ENCODE peak calls at places on chromosomes 4 and X, in seven cellular contexts. One of them, this sample, is unnamed.

GRCh38 chr4:151555151-151555945 is 146.4 kb downstream of the FHIP1A start:
- DNase-seq in HepG2: no peak
- DNase-seq in tibial nerve: no peak
- DNase-seq in AG04450: no peak
- DNase-seq in brain microvascular endothelial cell: no peak
- DNase-seq in cardiac muscle cell: no peak
- DNase-seq in thoracic aorta: no peak
- DNase-seq in this sample: no peak

GRCh38 chr4:151541438-151542071 is 132.6 kb downstream of the FHIP1A start:
- DNase-seq in tibial nerve: no peak
- DNase-seq in cardiac muscle cell: peak; percentile 65
- DNase-seq in thoracic aorta: no peak
- DNase-seq in HepG2: no peak
- DNase-seq in brain microvascular endothelial cell: peak; percentile 41
- DNase-seq in AG04450: no peak
- DNase-seq in this sample: no peak

GRCh38 chrX:97074400-97074799 is 190.7 kb downstream of the RPA4 start:
- DNase-seq in cardiac muscle cell: no peak
- DNase-seq in thoracic aorta: no peak
- DNase-seq in brain microvascular endothelial cell: no peak
- DNase-seq in HepG2: no peak
- DNase-seq in AG04450: no peak
- DNase-seq in tibial nerve: no peak
- DNase-seq in this sample: no peak

GRCh38 chr4:94711635-94712034 is 46.1 kb upstream of the BMPR1B start:
- DNase-seq in thoracic aorta: no peak
- DNase-seq in AG04450: no peak
- DNase-seq in tibial nerve: no peak
- DNase-seq in HepG2: no peak
- DNase-seq in brain microvascular endothelial cell: no peak
- DNase-seq in cardiac muscle cell: no peak
- DNase-seq in this sample: no peak

GRCh38 chrX:110021180-110022022 is 18.5 kb downstream of the TMEM164 start:
- DNase-seq in cardiac muscle cell: peak; percentile 55
- DNase-seq in tibial nerve: no peak
- DNase-seq in HepG2: no peak
- DNase-seq in brain microvascular endothelial cell: peak; percentile 12
- DNase-seq in thoracic aorta: no peak
- DNase-seq in AG04450: peak; percentile 37
- DNase-seq in this sample: no peak

GRCh38 chr4:95637047-95637600 is 88.4 kb upstream of the UNC5C start:
- DNase-seq in thoracic aorta: no peak
- DNase-seq in tibial nerve: no peak
- DNase-seq in cardiac muscle cell: peak; percentile 65
- DNase-seq in HepG2: no peak
- DNase-seq in brain microvascular endothelial cell: peak; percentile 16
- DNase-seq in AG04450: no peak
- DNase-seq in this sample: no peak

GRCh38 chrX:2629316-2630168 is 61.6 kb upstream of the CD99 start:
- DNase-seq in cardiac muscle cell: no peak
- DNase-seq in tibial nerve: no peak
- DNase-seq in brain microvascular endothelial cell: no peak
- DNase-seq in AG04450: no peak
- DNase-seq in HepG2: peak; percentile 28
- DNase-seq in thoracic aorta: no peak
- DNase-seq in this sample: no peak

GRCh38 chrX:3516051-3516541 is 169.6 kb upstream of the MXRA5 start:
- DNase-seq in cardiac muscle cell: peak; percentile 79
- DNase-seq in tibial nerve: no peak
- DNase-seq in brain microvascular endothelial cell: peak; percentile 76
- DNase-seq in thoracic aorta: no peak
- DNase-seq in HepG2: no peak
- DNase-seq in AG04450: no peak
- DNase-seq in this sample: no peak

GRCh38 chr4:151866266-151866918 is 105.6 kb upstream of the GATB start:
- DNase-seq in tibial nerve: no peak
- DNase-seq in AG04450: no peak
- DNase-seq in brain microvascular endothelial cell: no peak
- DNase-seq in thoracic aorta: no peak
- DNase-seq in cardiac muscle cell: peak; percentile 33
- DNase-seq in HepG2: no peak
- DNase-seq in this sample: no peak

GRCh38 chr4:145686991-145687390 is 7.0 kb downstream of the C4orf51 start:
- DNase-seq in HepG2: no peak
- DNase-seq in thoracic aorta: no peak
- DNase-seq in AG04450: no peak
- DNase-seq in tibial nerve: no peak
- DNase-seq in cardiac muscle cell: no peak
- DNase-seq in brain microvascular endothelial cell: no peak
- DNase-seq in this sample: no peak

GRCh38 chr4:152436384-152436783 is 99.5 kb downstream of the FBXW7 start:
- DNase-seq in cardiac muscle cell: no peak
- DNase-seq in AG04450: no peak
- DNase-seq in brain microvascular endothelial cell: no peak
- DNase-seq in HepG2: no peak
- DNase-seq in thoracic aorta: no peak
- DNase-seq in tibial nerve: no peak
- DNase-seq in this sample: no peak

GRCh38 chr4:96913437-96914075 is 1073.7 kb downstream of the PDHA2 start:
- DNase-seq in AG04450: no peak
- DNase-seq in HepG2: no peak
- DNase-seq in cardiac muscle cell: peak; percentile 33
- DNase-seq in brain microvascular endothelial cell: peak; percentile 28
- DNase-seq in tibial nerve: no peak
- DNase-seq in thoracic aorta: no peak
- DNase-seq in this sample: no peak

GRCh38 chrX:17779434-17779833 is 42.1 kb downstream of the SCML1 start:
- DNase-seq in brain microvascular endothelial cell: no peak
- DNase-seq in tibial nerve: no peak
- DNase-seq in AG04450: no peak
- DNase-seq in cardiac muscle cell: no peak
- DNase-seq in HepG2: no peak
- DNase-seq in thoracic aorta: no peak
- DNase-seq in this sample: no peak

GRCh38 chr4:74934016-74934821 is 1.3 kb downstream of the PARM1 start:
- DNase-seq in HepG2: no peak
- DNase-seq in cardiac muscle cell: peak; percentile 31
- DNase-seq in AG04450: no peak
- DNase-seq in thoracic aorta: no peak
- DNase-seq in tibial nerve: no peak
- DNase-seq in brain microvascular endothelial cell: peak; percentile 34
- DNase-seq in this sample: peak; percentile 45

GRCh38 chrX:68440438-68440837 is 7.1 kb upstream of the OPHN1 start:
- DNase-seq in brain microvascular endothelial cell: no peak
- DNase-seq in HepG2: no peak
- DNase-seq in thoracic aorta: no peak
- DNase-seq in tibial nerve: no peak
- DNase-seq in cardiac muscle cell: no peak
- DNase-seq in AG04450: no peak
- DNase-seq in this sample: no peak

GRCh38 chrX:149831473-149831872 is 49.5 kb upstream of the MAGEA8 start:
- DNase-seq in cardiac muscle cell: no peak
- DNase-seq in thoracic aorta: no peak
- DNase-seq in tibial nerve: no peak
- DNase-seq in HepG2: no peak
- DNase-seq in AG04450: no peak
- DNase-seq in brain microvascular endothelial cell: no peak
- DNase-seq in this sample: no peak

GRCh38 chr4:38132140-38132673 is 172.0 kb downstream of the PTTG2 start:
- DNase-seq in AG04450: peak; percentile 79
- DNase-seq in thoracic aorta: peak; percentile 57
- DNase-seq in brain microvascular endothelial cell: peak; percentile 98
- DNase-seq in HepG2: no peak
- DNase-seq in cardiac muscle cell: peak; percentile 98
- DNase-seq in tibial nerve: peak; percentile 30
- DNase-seq in this sample: no peak

GRCh38 chrX:45621356-45622041 is 420.8 kb upstream of the DIPK2B start:
- DNase-seq in tibial nerve: no peak
- DNase-seq in thoracic aorta: no peak
- DNase-seq in AG04450: no peak
- DNase-seq in HepG2: no peak
- DNase-seq in cardiac muscle cell: peak; percentile 38
- DNase-seq in brain microvascular endothelial cell: peak; percentile 22
- DNase-seq in this sample: no peak

GRCh38 chrX:17535229-17535628 is 160.2 kb downstream of the NHS start:
- DNase-seq in cardiac muscle cell: peak; percentile 47
- DNase-seq in brain microvascular endothelial cell: no peak
- DNase-seq in tibial nerve: no peak
- DNase-seq in HepG2: peak; percentile 18
- DNase-seq in AG04450: no peak
- DNase-seq in thoracic aorta: no peak
- DNase-seq in this sample: no peak

GRCh38 chr4:128393111-128393704 is 105.6 kb upstream of the PGRMC2 start:
- DNase-seq in tibial nerve: no peak
- DNase-seq in cardiac muscle cell: peak; percentile 62
- DNase-seq in HepG2: no peak
- DNase-seq in AG04450: no peak
- DNase-seq in brain microvascular endothelial cell: peak; percentile 12
- DNase-seq in thoracic aorta: no peak
- DNase-seq in this sample: no peak

GRCh38 chr4:5890063-5890727 is 2.7 kb downstream of the CRMP1 start:
- DNase-seq in AG04450: no peak
- DNase-seq in tibial nerve: no peak
- DNase-seq in brain microvascular endothelial cell: no peak
- DNase-seq in HepG2: no peak
- DNase-seq in cardiac muscle cell: no peak
- DNase-seq in thoracic aorta: no peak
- DNase-seq in this sample: no peak

GRCh38 chr4:38583102-38583501 is 80.9 kb upstream of the KLF3 start:
- DNase-seq in HepG2: no peak
- DNase-seq in AG04450: no peak
- DNase-seq in thoracic aorta: no peak
- DNase-seq in brain microvascular endothelial cell: no peak
- DNase-seq in cardiac muscle cell: no peak
- DNase-seq in tibial nerve: no peak
- DNase-seq in this sample: no peak

GRCh38 chr4:104470770-104471169 is 23.9 kb downstream of the CXXC4 start:
- DNase-seq in thoracic aorta: no peak
- DNase-seq in cardiac muscle cell: no peak
- DNase-seq in brain microvascular endothelial cell: no peak
- DNase-seq in HepG2: peak; percentile 5
- DNase-seq in tibial nerve: no peak
- DNase-seq in AG04450: no peak
- DNase-seq in this sample: no peak

GRCh38 chr4:54560513-54560912 is 97.2 kb upstream of the KIT start:
- DNase-seq in HepG2: no peak
- DNase-seq in cardiac muscle cell: no peak
- DNase-seq in brain microvascular endothelial cell: no peak
- DNase-seq in thoracic aorta: no peak
- DNase-seq in AG04450: no peak
- DNase-seq in tibial nerve: no peak
- DNase-seq in this sample: no peak

GRCh38 chr4:68460085-68460484 is 12.8 kb downstream of the TMPRSS11E start:
- DNase-seq in tibial nerve: no peak
- DNase-seq in thoracic aorta: no peak
- DNase-seq in HepG2: no peak
- DNase-seq in AG04450: no peak
- DNase-seq in cardiac muscle cell: no peak
- DNase-seq in brain microvascular endothelial cell: no peak
- DNase-seq in this sample: no peak

DNA sequence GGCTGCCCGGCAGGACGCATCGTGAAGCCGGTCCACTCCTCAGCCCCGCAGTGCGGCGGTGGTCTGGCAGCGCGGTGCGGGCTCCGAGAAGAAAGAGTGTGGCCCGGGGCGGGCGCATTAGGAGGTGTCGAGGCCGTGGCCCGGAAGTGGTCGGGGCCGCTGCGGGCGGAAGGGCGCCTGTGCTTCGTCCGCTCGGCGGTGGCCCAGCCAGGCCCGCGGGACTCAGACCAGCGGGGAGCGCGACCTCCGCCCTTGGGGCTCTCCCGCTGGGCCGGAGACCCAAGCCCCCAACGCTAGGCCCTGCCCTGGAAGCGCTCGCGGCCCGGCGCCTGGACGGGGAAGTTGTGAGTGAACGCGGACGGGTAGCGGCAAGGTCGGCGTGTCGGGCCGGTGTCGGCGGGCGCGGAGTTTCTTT is 60.0 kb downstream of the HS3ST1 start:
- DNase-seq in thoracic aorta: no peak
- DNase-seq in brain microvascular endothelial cell: no peak
- DNase-seq in tibial nerve: no peak
- DNase-seq in AG04450: no peak
- DNase-seq in HepG2: no peak
- DNase-seq in cardiac muscle cell: no peak
- DNase-seq in this sample: no peak
- TF ChIP-seq CTCF in thoracic aorta: no peak
- TF ChIP-seq CTCF in brain microvascular endothelial cell: no peak
- TF ChIP-seq CTCF in tibial nerve: no peak
- TF ChIP-seq CTCF in AG04450: no peak
- TF ChIP-seq CTCF in HepG2: no peak
- TF ChIP-seq CTCF in cardiac muscle cell: no peak
- TF ChIP-seq CTCF in this sample: no peak

DNA sequence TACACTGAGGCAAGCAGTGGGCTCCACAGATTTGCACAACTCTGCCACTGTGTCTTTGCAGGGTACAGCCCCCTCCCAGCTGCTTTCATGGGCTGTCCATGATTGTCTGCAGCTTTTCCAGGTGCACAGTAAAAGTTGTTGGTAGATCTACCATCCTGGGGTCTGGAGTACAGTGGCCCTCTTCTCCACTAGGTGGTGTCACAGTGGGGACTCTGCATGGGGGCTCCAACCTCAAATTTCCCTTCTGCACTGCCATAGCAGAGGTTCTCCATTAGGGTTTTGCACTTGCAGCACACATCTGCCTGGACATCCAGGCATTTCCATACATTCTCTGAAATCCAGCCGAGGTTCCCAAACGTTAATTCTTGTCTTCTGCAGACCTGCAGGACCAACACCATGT is 1002.3 kb downstream of the FAM133A start:
- DNase-seq in tibial nerve: no peak
- DNase-seq in HepG2: no peak
- DNase-seq in brain microvascular endothelial cell: no peak
- DNase-seq in thoracic aorta: no peak
- DNase-seq in AG04450: no peak
- DNase-seq in cardiac muscle cell: no peak
- DNase-seq in this sample: no peak
- TF ChIP-seq CTCF in tibial nerve: no peak
- TF ChIP-seq CTCF in HepG2: no peak
- TF ChIP-seq CTCF in brain microvascular endothelial cell: no peak
- TF ChIP-seq CTCF in thoracic aorta: no peak
- TF ChIP-seq CTCF in AG04450: no peak
- TF ChIP-seq CTCF in cardiac muscle cell: no peak
- TF ChIP-seq CTCF in this sample: no peak

DNA sequence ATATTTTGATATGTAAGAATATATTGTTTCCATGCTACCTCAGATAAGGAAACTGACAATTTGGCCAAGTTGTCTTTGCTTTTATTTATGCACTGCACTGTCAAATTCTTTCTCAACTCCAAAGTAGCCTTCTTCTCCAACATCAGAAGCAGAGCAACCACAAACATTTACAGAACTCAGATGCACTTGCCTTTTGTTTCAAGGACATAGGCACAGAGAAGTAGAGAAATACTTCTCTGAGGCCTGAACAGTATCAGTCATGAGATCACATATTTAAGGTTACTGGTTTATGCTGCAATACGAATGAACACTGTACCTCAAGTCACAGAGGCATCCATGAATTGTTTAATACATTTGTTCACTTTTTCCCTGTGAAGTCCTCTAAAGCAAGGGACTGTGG is 606.1 kb upstream of the SLIT2 start:
- DNase-seq in cardiac muscle cell: no peak
- DNase-seq in brain microvascular endothelial cell: no peak
- DNase-seq in thoracic aorta: no peak
- DNase-seq in AG04450: no peak
- DNase-seq in tibial nerve: no peak
- DNase-seq in HepG2: no peak
- DNase-seq in this sample: no peak
- TF ChIP-seq CTCF in cardiac muscle cell: no peak
- TF ChIP-seq CTCF in brain microvascular endothelial cell: no peak
- TF ChIP-seq CTCF in thoracic aorta: no peak
- TF ChIP-seq CTCF in AG04450: no peak
- TF ChIP-seq CTCF in tibial nerve: no peak
- TF ChIP-seq CTCF in HepG2: no peak
- TF ChIP-seq CTCF in this sample: no peak

GRCh38 chr4:56908206-56909082 is 744 bp downstream of the REST start:
- DNase-seq in tibial nerve: peak; percentile 21
- DNase-seq in cardiac muscle cell: peak; percentile 77
- DNase-seq in thoracic aorta: peak; percentile 7
- DNase-seq in AG04450: no peak
- DNase-seq in HepG2: peak; percentile 47
- DNase-seq in brain microvascular endothelial cell: peak; percentile 32
- DNase-seq in this sample: peak; percentile 82
- TF ChIP-seq CTCF in tibial nerve: no peak
- TF ChIP-seq CTCF in cardiac muscle cell: no peak
- TF ChIP-seq CTCF in thoracic aorta: peak; percentile 2
- TF ChIP-seq CTCF in AG04450: peak; percentile 3
- TF ChIP-seq CTCF in HepG2: peak; percentile 16
- TF ChIP-seq CTCF in brain microvascular endothelial cell: no peak
- TF ChIP-seq CTCF in this sample: no peak

This sample was measured in mesothelial cell of epicardium.